ENCODE peak calls at places on chromosomes 5 and 9, in eight cellular contexts. C is T-helper 17 cell; U is endodermal cell; Y is activated CD4-positive, alpha-beta T cell treated with anti-CD3 and anti-CD28 coated beads, Interleukin-2, amount 50 U/mL, for 1 hour; S is AG08396; D is heart right ventricle; P is ovary; F is left ventricle myocardium inferior. O is an unnamed sample.

GRCh38 chr5:41109186-41109585 is 38.0 kb upstream of the MROH2B start:
- DNase-seq in C (no peak), U (no peak), Y (no peak), S (no peak), D (no peak), P (no peak), F (no peak), O (no peak)

GRCh38 chr9:110752766-110753165 is 84.2 kb downstream of the MUSK start:
- DNase-seq in C (no peak), U (no peak), Y (no peak), S (peak), D (no peak), P (no peak), F (no peak), O (peak)

GRCh38 chr5:76325876-76326491 is 77.1 kb upstream of the IQGAP2 start:
- DNase-seq in C (no peak), U (no peak), Y (peak), S (no peak), D (no peak), P (no peak), F (no peak), O (no peak)

GRCh38 chr5:102483736-102484135 is 15.1 kb downstream of the SLCO6A1 start:
- DNase-seq in C (no peak), U (no peak), Y (no peak), S (no peak), D (no peak), P (no peak), F (no peak), O (no peak)

GRCh38 chr5:2981035-2981434 is 229.6 kb upstream of the IRX2 start:
- DNase-seq in C (no peak), U (no peak), Y (no peak), S (no peak), D (no peak), P (no peak), F (no peak), O (no peak)

GRCh38 chr9:82247318-82247717 is 258.7 kb downstream of the SPATA31D1 start:
- DNase-seq in C (no peak), U (no peak), Y (no peak), S (no peak), D (peak), P (no peak), F (no peak), O (no peak)

GRCh38 chr5:111229126-111229525 is 4.9 kb downstream of the CAMK4 start:
- DNase-seq in C (no peak), U (no peak), Y (no peak), S (no peak), D (no peak), P (no peak), F (no peak), O (no peak)

GRCh38 chr5:103139264-103139865 is 19.3 kb downstream of the PPIP5K2 start:
- DNase-seq in C (peak), U (peak), Y (peak), S (peak), D (peak), P (peak), F (peak), O (peak)

GRCh38 chr5:137206030-137206715 is 293.0 kb downstream of the SPOCK1 start:
- DNase-seq in C (no peak), U (no peak), Y (no peak), S (no peak), D (no peak), P (no peak), F (no peak), O (peak)

GRCh38 chr9:16901589-16901988 is 31.1 kb upstream of the BNC2 start:
- DNase-seq in C (no peak), U (no peak), Y (no peak), S (no peak), D (no peak), P (no peak), F (no peak), O (no peak)

GRCh38 chr9:121811140-121811539 is 159.7 kb downstream of the DAB2IP start:
- DNase-seq in C (no peak), U (peak), Y (no peak), S (no peak), D (no peak), P (no peak), F (no peak), O (no peak)

GRCh38 chr9:137691648-137692357 is 73.0 kb downstream of the EHMT1 start:
- DNase-seq in C (no peak), U (no peak), Y (no peak), S (no peak), D (no peak), P (no peak), F (peak), O (no peak)

GRCh38 chr5:137606401-137606800 is 107.3 kb upstream of the SPOCK1 start:
- DNase-seq in C (no peak), U (no peak), Y (no peak), S (no peak), D (no peak), P (no peak), F (no peak), O (no peak)

GRCh38 chr5:143561248-143561647 is 157.8 kb upstream of the NR3C1 start:
- DNase-seq in C (no peak), U (peak), Y (no peak), S (no peak), D (no peak), P (no peak), F (no peak), O (no peak)

GRCh38 chr5:37120270-37120669 is 128.9 kb downstream of the CPLANE1 start:
- DNase-seq in C (no peak), U (no peak), Y (no peak), S (no peak), D (no peak), P (no peak), F (no peak), O (no peak)

GRCh38 chr5:34410411-34411139 is 245.6 kb upstream of the RAI14 start:
- DNase-seq in C (no peak), U (peak), Y (no peak), S (no peak), D (no peak), P (no peak), F (no peak), O (no peak)

GRCh38 chr9:5813837-5814236 is 19.1 kb downstream of the ERMP1 start:
- DNase-seq in C (no peak), U (no peak), Y (no peak), S (no peak), D (no peak), P (no peak), F (no peak), O (no peak)

GRCh38 chr9:98584059-98584458 is 124.7 kb downstream of the GABBR2 start:
- DNase-seq in C (no peak), U (peak), Y (no peak), S (no peak), D (no peak), P (no peak), F (no peak), O (no peak)

GRCh38 chr9:114423181-114423580 is 35.4 kb upstream of the AKNA start:
- DNase-seq in C (no peak), U (no peak), Y (no peak), S (no peak), D (no peak), P (peak), F (no peak), O (no peak)